ENCODE peak calls at places on chromosomes 5 and 9, in seven cellular contexts. C, E, B, U, R, I and W are unnamed samples.

GRCh38 chr5:79653843-79654242 is 35.8 kb upstream of the CMYA5 start:
- DNase-seq in C (no peak), E (no peak), B (no peak), U (no peak), R (no peak), I (no peak), W (no peak)

GRCh38 chr9:81410201-81410600 is 279.1 kb downstream of the TLE1 start:
- DNase-seq in C (peak), E (peak), B (no peak), U (no peak), R (peak), I (no peak), W (no peak)

GRCh38 chr5:5270958-5271605 is 131.0 kb downstream of the ADAMTS16 start:
- DNase-seq in C (peak), E (peak), B (peak), U (no peak), R (peak), I (peak), W (peak)

GRCh38 chr9:7097040-7097715 is 339.4 kb downstream of the KDM4C start:
- DNase-seq in C (no peak), E (no peak), B (no peak), U (no peak), R (no peak), I (no peak), W (no peak)

GRCh38 chr5:148820778-148821395 is 5.5 kb upstream of the ADRB2 start:
- DNase-seq in C (peak), E (peak), B (peak), U (no peak), R (peak), I (no peak), W (peak)

GRCh38 chr9:19456996-19457693 is 48.3 kb downstream of the ACER2 start:
- DNase-seq in C (peak), E (peak), B (peak), U (peak), R (peak), I (peak), W (peak)

GRCh38 chr5:91162534-91163381 is 220.4 kb downstream of the ARRDC3 start:
- DNase-seq in C (peak), E (peak), B (no peak), U (peak), R (peak), I (no peak), W (no peak)

GRCh38 chr5:152288917-152289595 is 116.0 kb downstream of the NMUR2 start:
- DNase-seq in C (no peak), E (no peak), B (no peak), U (no peak), R (no peak), I (no peak), W (no peak)

GRCh38 chr9:111601237-111602018 is 2.0 kb upstream of the PTGR1 start:
- DNase-seq in C (peak), E (peak), B (no peak), U (no peak), R (peak), I (no peak), W (no peak)

GRCh38 chr5:179824745-179825112 is 4.0 kb downstream of the SQSTM1 start:
- DNase-seq in C (no peak), E (no peak), B (no peak), U (no peak), R (no peak), I (no peak), W (no peak)

GRCh38 chr5:136242611-136243010 is 49.6 kb upstream of the SMIM32 start:
- DNase-seq in C (no peak), E (no peak), B (no peak), U (no peak), R (no peak), I (no peak), W (no peak)

GRCh38 chr5:10351199-10351881 is 2.2 kb upstream of the MARCHF6 start:
- DNase-seq in C (peak), E (peak), B (no peak), U (no peak), R (peak), I (no peak), W (no peak)

GRCh38 chr5:141867139-141867538 is 11.1 kb downstream of the PCDH1 start:
- DNase-seq in C (no peak), E (no peak), B (no peak), U (no peak), R (no peak), I (no peak), W (no peak)

GRCh38 chr5:56327810-56328209 is 94.7 kb upstream of the ANKRD55 start:
- DNase-seq in C (no peak), E (no peak), B (no peak), U (no peak), R (no peak), I (no peak), W (no peak)

GRCh38 chr9:35649431-35650340 is 1.0 kb downstream of the SIT1 start:
- DNase-seq in C (peak), E (no peak), B (no peak), U (no peak), R (no peak), I (no peak), W (no peak)

GRCh38 chr9:93134740-93135444 is 841 bp upstream of the NINJ1 start:
- DNase-seq in C (no peak), E (peak), B (no peak), U (no peak), R (no peak), I (no peak), W (no peak)

GRCh38 chr9:111743275-111743674 is 51.5 kb downstream of the SHOC1 start:
- DNase-seq in C (peak), E (peak), B (no peak), U (no peak), R (peak), I (no peak), W (no peak)

GRCh38 chr5:50874985-50875330 is 208.5 kb downstream of the PARP8 start:
- DNase-seq in C (no peak), E (no peak), B (no peak), U (no peak), R (no peak), I (no peak), W (no peak)

GRCh38 chr5:56837386-56837785 is 22.0 kb downstream of the MAP3K1 start:
- DNase-seq in C (no peak), E (no peak), B (no peak), U (no peak), R (no peak), I (no peak), W (no peak)

GRCh38 chr9:33924978-33925797 is 108.2 kb downstream of the UBE2R2 start:
- DNase-seq in C (peak), E (peak), B (peak), U (no peak), R (peak), I (peak), W (peak)

GRCh38 chr5:61744690-61745619 is 412.9 kb downstream of the ZSWIM6 start:
- DNase-seq in C (no peak), E (no peak), B (no peak), U (no peak), R (no peak), I (no peak), W (no peak)

GRCh38 chr9:90870646-90871326 is 69.2 kb downstream of the SYK start:
- DNase-seq in C (peak), E (peak), B (peak), U (no peak), R (peak), I (no peak), W (peak)

GRCh38 chr5:80481019-80481893 is 6.6 kb upstream of the FAM151B start:
- DNase-seq in C (peak), E (peak), B (no peak), U (no peak), R (peak), I (no peak), W (peak)

GRCh38 chr5:79107020-79107796 is 4.4 kb upstream of the BHMT start:
- DNase-seq in C (peak), E (peak), B (no peak), U (no peak), R (peak), I (no peak), W (no peak)

GRCh38 chr5:171323806-171324632 is 15.0 kb downstream of the TLX3 start:
- DNase-seq in C (no peak), E (no peak), B (no peak), U (no peak), R (no peak), I (no peak), W (no peak)

GRCh38 chr9:121296213-121297127 is 28.5 kb downstream of the GSN start:
- DNase-seq in C (no peak), E (no peak), B (no peak), U (no peak), R (no peak), I (no peak), W (no peak)

GRCh38 chr5:93296338-93296737 is 284.7 kb downstream of the NR2F1-AS1 start:
- DNase-seq in C (no peak), E (peak), B (no peak), U (no peak), R (peak), I (no peak), W (no peak)

DNA sequence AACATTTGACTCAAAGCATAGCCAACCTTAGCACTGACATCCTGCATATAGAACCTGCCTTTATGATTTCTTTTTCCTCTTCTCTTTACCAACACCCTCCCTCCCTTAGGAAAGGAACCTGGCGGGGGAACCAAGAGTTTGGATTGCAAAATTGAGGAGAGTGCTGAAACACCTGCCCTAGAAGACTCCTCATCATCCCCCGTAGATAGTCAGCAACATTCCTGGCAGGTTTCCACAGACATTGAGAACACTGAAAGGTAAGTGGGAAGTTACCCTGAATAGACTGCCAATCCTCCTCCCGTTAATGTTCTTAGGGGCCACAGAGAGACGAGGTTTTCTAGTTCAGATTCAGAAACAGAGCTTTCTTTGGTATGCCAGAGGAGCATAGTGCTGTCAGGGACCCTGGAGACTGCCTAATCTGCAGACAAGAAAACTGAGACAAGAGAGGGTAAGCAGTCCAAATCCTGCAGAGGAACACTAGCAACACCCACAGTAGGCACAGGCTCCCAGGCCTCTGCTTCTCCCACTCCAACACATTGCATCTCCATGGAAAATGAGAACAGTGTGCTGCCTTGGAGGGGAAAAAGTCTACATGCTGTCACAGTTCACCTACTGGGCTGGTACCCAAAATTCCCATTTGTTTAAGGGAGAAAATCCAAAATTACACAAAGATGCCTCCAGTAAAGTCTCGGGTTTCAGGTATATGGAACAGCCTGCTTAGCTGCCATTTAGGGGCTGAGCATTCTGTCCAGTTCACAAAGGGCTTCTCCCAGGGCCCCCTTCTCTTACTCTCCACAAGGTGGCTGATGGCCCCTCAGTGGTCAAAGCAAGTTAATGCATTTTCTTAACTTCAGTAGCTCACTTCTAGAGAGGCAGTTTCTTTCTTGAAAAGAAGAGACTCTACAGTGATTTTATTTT is 89.0 kb downstream of the RGS7BP start:
- DNase-seq in C (peak), E (no peak), B (peak), U (no peak), R (no peak), I (no peak), W (no peak)
- TF ChIP-seq CTCF in C (peak), E (no peak), B (peak), U (no peak), R (peak), I (no peak), W (peak)

GRCh38 chr5:144084971-144085370 is 85.5 kb downstream of the YIPF5 start:
- DNase-seq in C (no peak), E (peak), B (no peak), U (no peak), R (no peak), I (no peak), W (no peak)
- TF ChIP-seq CTCF in C (no peak), E (no peak), B (no peak), U (no peak), R (no peak), I (no peak), W (no peak)

GRCh38 chr5:74130141-74130897 is 504.3 kb downstream of the ARHGEF28 start:
- DNase-seq in C (no peak), E (no peak), B (no peak), U (no peak), R (no peak), I (no peak), W (no peak)

GRCh38 chr5:74131256-74131655 is 505.3 kb downstream of the ARHGEF28 start:
- DNase-seq in C (no peak), E (no peak), B (no peak), U (no peak), R (no peak), I (no peak), W (no peak)

GRCh38 chr5:74124826-74125225 is 498.8 kb downstream of the ARHGEF28 start:
- DNase-seq in C (no peak), E (peak), B (no peak), U (no peak), R (no peak), I (no peak), W (no peak)

GRCh38 chr5:74126294-74126693 is 500.3 kb downstream of the ARHGEF28 start:
- DNase-seq in C (no peak), E (no peak), B (no peak), U (no peak), R (no peak), I (no peak), W (no peak)

DNA sequence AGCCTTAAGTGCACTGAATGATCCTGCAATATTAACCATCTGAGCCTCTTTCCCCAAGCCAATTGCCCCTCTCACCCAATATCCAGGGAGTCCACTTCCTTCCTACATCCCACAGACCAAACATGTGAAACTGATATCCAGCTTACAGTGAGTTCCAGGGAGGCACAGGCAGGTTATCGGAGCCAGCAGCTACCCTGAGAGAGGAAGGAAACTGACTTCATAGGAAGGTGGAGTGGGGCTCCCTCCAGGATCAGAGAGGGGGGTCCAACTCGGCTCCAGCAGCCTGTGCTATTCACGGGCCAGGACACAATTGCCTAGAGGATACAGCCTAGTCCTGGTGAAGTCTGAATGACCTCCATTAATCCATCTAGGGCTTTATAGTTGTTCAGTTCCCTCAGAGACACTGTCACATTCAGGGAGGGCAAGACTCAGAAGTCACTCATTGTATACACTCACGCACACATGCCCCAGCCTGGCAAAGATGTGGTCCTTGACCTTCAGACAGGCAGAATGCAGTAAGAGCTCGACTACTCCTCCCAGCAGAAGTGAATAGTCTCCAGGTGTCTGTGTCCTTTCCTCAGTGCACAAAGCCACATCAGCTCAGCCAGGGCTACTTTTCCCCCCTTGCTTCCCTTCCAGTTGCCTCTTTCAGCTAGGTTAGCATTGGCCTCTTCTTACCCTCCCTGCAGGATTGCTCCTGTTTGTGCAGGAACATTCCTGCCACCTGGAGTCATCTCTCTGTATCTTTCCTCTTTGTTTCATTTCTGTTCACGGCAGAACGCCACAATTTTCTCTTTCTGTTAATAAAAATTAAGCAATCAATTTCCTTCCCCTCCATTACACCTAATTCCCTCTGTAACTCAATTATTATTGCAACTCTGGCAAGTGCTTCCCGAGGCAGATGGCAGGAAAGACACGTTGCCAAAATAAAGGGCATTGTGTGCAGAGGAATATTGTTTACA is 501.7 kb downstream of the ARHGEF28 start:
- DNase-seq in C (peak), E (peak), B (no peak), U (no peak), R (peak), I (no peak), W (no peak)
- TF ChIP-seq CTCF in C (peak), E (peak), B (no peak), U (no peak), R (peak), I (no peak), W (peak)

GRCh38 chr5:59533730-59534108 is 359.8 kb downstream of the PDE4D start:
- DNase-seq in C (no peak), E (no peak), B (no peak), U (no peak), R (no peak), I (no peak), W (no peak)

GRCh38 chr5:59540366-59540765 is 353.2 kb downstream of the PDE4D start:
- DNase-seq in C (no peak), E (no peak), B (no peak), U (no peak), R (no peak), I (no peak), W (no peak)

GRCh38 chr5:59538080-59538479 is 355.4 kb downstream of the PDE4D start:
- DNase-seq in C (no peak), E (no peak), B (no peak), U (no peak), R (no peak), I (no peak), W (no peak)

GRCh38 chr5:59535561-59535960 is 358.0 kb downstream of the PDE4D start:
- DNase-seq in C (no peak), E (no peak), B (no peak), U (no peak), R (no peak), I (no peak), W (no peak)

GRCh38 chr5:59536875-59537274 is 356.7 kb downstream of the PDE4D start:
- DNase-seq in C (no peak), E (no peak), B (no peak), U (no peak), R (no peak), I (no peak), W (no peak)
- TF ChIP-seq CTCF in C (no peak), E (no peak), B (no peak), U (no peak), R (no peak), I (no peak), W (no peak)

GRCh38 chr9:134429481-134429880 is 103.2 kb downstream of the RXRA start:
- DNase-seq in C (no peak), E (no peak), B (no peak), U (no peak), R (no peak), I (no peak), W (no peak)
- TF ChIP-seq CTCF in C (no peak), E (no peak), B (no peak), U (no peak), R (no peak), I (no peak), W (no peak)

GRCh38 chr9:129053020-129053419 is 16.6 kb downstream of the MIGA2 start:
- DNase-seq in C (no peak), E (no peak), B (no peak), U (no peak), R (no peak), I (no peak), W (no peak)
- TF ChIP-seq CTCF in C (no peak), E (no peak), B (no peak), U (no peak), R (no peak), I (no peak), W (no peak)

GRCh38 chr5:308672-309271 is 12.7 kb upstream of the AHRR start:
- DNase-seq in C (peak), E (peak), B (peak), U (no peak), R (peak), I (no peak), W (no peak)
- TF ChIP-seq CTCF in C (peak), E (peak), B (peak), U (no peak), R (peak), I (no peak), W (peak)